ENCODE peak calls at places on chromosomes 16 and 17, in four cellular contexts. One of them, this sample, is unnamed.

GRCh38 chr17:45296003-45296832 is 20.6 kb downstream of the MAP3K14 start:
- DNase-seq in Panc1: no peak
- DNase-seq in HCT116: no peak
- DNase-seq in HepG2: no peak
- DNase-seq in this sample: no peak

GRCh38 chr16:17379121-17379571 is 91.6 kb downstream of the XYLT1 start:
- DNase-seq in Panc1: no peak
- DNase-seq in HepG2: no peak
- DNase-seq in HCT116: no peak
- DNase-seq in this sample: no peak

GRCh38 chr17:42221886-42222745 is 27.8 kb upstream of the GHDC start:
- DNase-seq in HepG2: peak; percentile 56
- DNase-seq in HCT116: peak; percentile 7
- DNase-seq in Panc1: peak; percentile 38
- DNase-seq in this sample: peak; percentile 22

GRCh38 chr16:84479716-84480450 is 24.6 kb downstream of the MEAK7 start:
- DNase-seq in HCT116: no peak
- DNase-seq in Panc1: no peak
- DNase-seq in HepG2: no peak
- DNase-seq in this sample: no peak

GRCh38 chr16:86917471-86918365 is 339.4 kb downstream of the FOXL1 start:
- DNase-seq in HepG2: no peak
- DNase-seq in Panc1: no peak
- DNase-seq in HCT116: no peak
- DNase-seq in this sample: no peak

GRCh38 chr17:77898521-77899434 is 59.7 kb upstream of the TNRC6C start:
- DNase-seq in Panc1: no peak
- DNase-seq in HCT116: no peak
- DNase-seq in HepG2: no peak
- DNase-seq in this sample: no peak

GRCh38 chr17:12296120-12296727 is 275.5 kb downstream of the MAP2K4 start:
- DNase-seq in Panc1: no peak
- DNase-seq in HCT116: no peak
- DNase-seq in HepG2: no peak
- DNase-seq in this sample: no peak

GRCh38 chr17:53627511-53627910 is 195.2 kb upstream of the KIF2B start:
- DNase-seq in Panc1: no peak
- DNase-seq in HepG2: no peak
- DNase-seq in HCT116: no peak
- DNase-seq in this sample: no peak

GRCh38 chr17:38358586-38359513 is 7.2 kb downstream of the SOCS7 start:
- DNase-seq in HCT116: no peak
- DNase-seq in Panc1: no peak
- DNase-seq in HepG2: peak; percentile 34
- DNase-seq in this sample: peak; percentile 72

GRCh38 chr16:65064131-65064530 is 57.7 kb downstream of the CDH11 start:
- DNase-seq in HCT116: no peak
- DNase-seq in HepG2: no peak
- DNase-seq in Panc1: no peak
- DNase-seq in this sample: no peak

GRCh38 chr16:86202267-86202666 is 303.3 kb downstream of the IRF8 start:
- DNase-seq in HepG2: no peak
- DNase-seq in Panc1: no peak
- DNase-seq in HCT116: no peak
- DNase-seq in this sample: no peak

GRCh38 chr16:85735225-85735722 is 15.6 kb downstream of the C16orf74 start:
- DNase-seq in Panc1: no peak
- DNase-seq in HCT116: no peak
- DNase-seq in HepG2: no peak
- DNase-seq in this sample: no peak

GRCh38 chr16:4017807-4018206 is 98.4 kb downstream of the ADCY9 start:
- DNase-seq in HCT116: no peak
- DNase-seq in HepG2: no peak
- DNase-seq in Panc1: no peak
- DNase-seq in this sample: no peak

GRCh38 chr17:39104046-39104445 is 47.4 kb downstream of the PLXDC1 start:
- DNase-seq in Panc1: no peak
- DNase-seq in HepG2: no peak
- DNase-seq in HCT116: no peak
- DNase-seq in this sample: no peak

GRCh38 chr17:3549610-3550162 is 7.9 kb downstream of the TRPV3 start:
- DNase-seq in HCT116: no peak
- DNase-seq in HepG2: no peak
- DNase-seq in Panc1: no peak
- DNase-seq in this sample: no peak

GRCh38 chr17:50161023-50161910 is 4.5 kb upstream of the SGCA start:
- DNase-seq in Panc1: peak; percentile 64
- DNase-seq in HepG2: peak; percentile 78
- DNase-seq in HCT116: peak; percentile 86
- DNase-seq in this sample: peak; percentile 90

GRCh38 chr16:30429418-30429677 is 482 bp downstream of the DCTPP1 start:
- DNase-seq in HCT116: no peak
- DNase-seq in Panc1: no peak
- DNase-seq in HepG2: no peak
- DNase-seq in this sample: no peak

GRCh38 chr17:7697828-7698588 is 7.0 kb upstream of the EFNB3 start:
- DNase-seq in Panc1: no peak
- DNase-seq in HCT116: no peak
- DNase-seq in HepG2: no peak
- DNase-seq in this sample: no peak

GRCh38 chr17:77214743-77215142 is 74.0 kb downstream of the SEC14L1 start:
- DNase-seq in HepG2: peak; percentile 65
- DNase-seq in HCT116: peak; percentile 56
- DNase-seq in Panc1: no peak
- DNase-seq in this sample: no peak

GRCh38 chr16:57113042-57113453 is 20.7 kb downstream of the CPNE2 start:
- DNase-seq in HepG2: no peak
- DNase-seq in Panc1: no peak
- DNase-seq in HCT116: no peak
- DNase-seq in this sample: no peak

GRCh38 chr16:75198135-75198600 is 8.8 kb downstream of the CTRB2 start:
- DNase-seq in HepG2: no peak
- DNase-seq in Panc1: no peak
- DNase-seq in HCT116: no peak
- DNase-seq in this sample: no peak

GRCh38 chr17:9350083-9350482 is 225.5 kb downstream of the STX8 start:
- DNase-seq in HepG2: peak; percentile 18
- DNase-seq in Panc1: peak; percentile 47
- DNase-seq in HCT116: peak; percentile 8
- DNase-seq in this sample: no peak

GRCh38 chr17:8068736-8069586 is 18.6 kb downstream of the ALOX12B start:
- DNase-seq in HCT116: no peak
- DNase-seq in Panc1: no peak
- DNase-seq in HepG2: no peak
- DNase-seq in this sample: no peak

GRCh38 chr16:87583453-87584131 is 18.7 kb upstream of the JPH3 start:
- DNase-seq in HepG2: no peak
- DNase-seq in Panc1: no peak
- DNase-seq in HCT116: no peak
- DNase-seq in this sample: no peak

GRCh38 chr16:85104821-85105391 is 7.4 kb downstream of the CIBAR2 start:
- DNase-seq in HepG2: no peak
- DNase-seq in HCT116: no peak
- DNase-seq in Panc1: no peak
- DNase-seq in this sample: no peak

DNA sequence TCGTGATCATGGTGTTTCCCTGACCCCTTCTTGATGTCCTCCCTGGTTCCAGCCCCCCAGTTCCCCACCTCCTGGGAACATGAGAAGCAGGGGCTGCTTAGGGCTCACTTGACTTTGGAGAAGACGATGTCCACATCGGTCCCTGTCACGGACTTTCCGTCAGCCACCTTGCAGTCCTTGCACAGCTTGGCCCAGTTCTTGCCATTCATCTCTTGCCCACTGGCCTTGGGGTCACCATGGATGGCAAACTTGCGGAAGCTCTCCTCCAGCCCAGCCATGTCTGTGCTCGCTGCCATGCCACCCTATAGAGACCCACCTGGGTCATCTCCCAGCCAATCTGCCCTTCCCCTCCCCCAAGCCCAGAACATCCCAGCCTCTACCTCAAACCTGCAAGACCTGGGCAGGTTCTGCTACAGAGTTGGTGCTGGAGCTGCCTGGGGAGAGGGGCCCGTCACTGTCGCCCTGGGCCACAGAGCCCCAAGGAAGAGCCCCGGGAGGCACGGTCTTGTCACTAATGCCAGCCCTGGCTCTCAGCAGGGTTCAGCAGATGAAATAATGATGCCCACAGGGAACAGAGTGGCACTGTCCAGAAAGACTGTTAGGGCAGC is 2.4 kb downstream of the TPPP3 start:
- DNase-seq in HepG2: no peak
- DNase-seq in Panc1: no peak
- DNase-seq in HCT116: no peak
- DNase-seq in this sample: no peak
- TF ChIP-seq POLR2AphosphoS5 in HepG2: no peak
- TF ChIP-seq POLR2AphosphoS5 in Panc1: no peak
- TF ChIP-seq POLR2AphosphoS5 in HCT116: no peak
- TF ChIP-seq POLR2AphosphoS5 in this sample: no peak

DNA sequence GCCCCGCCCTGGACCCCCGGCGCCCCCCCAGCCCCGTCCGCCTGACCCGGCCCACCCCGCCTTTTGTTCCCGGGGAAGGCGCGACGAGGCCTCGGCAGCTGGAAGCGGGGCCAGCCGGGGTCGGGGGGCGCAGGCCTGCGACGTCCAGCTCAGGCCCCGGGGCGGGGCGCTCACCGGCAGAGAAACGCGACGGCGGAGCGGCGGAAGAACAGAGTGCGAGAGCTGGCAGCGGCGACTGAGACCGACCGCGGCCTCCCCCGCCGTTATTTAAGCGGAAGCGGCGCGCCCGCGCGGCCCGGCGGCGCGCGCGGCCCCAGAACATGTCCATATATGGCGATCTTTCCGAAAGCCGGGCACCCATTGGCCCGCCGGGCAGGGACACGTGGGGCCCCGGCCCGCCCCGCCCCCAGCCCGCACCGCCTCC is at the start of gene ACTG1:
- DNase-seq in HCT116: peak; percentile 80
- DNase-seq in Panc1: no peak
- DNase-seq in HepG2: peak; percentile 86
- DNase-seq in this sample: peak; percentile 93
- TF ChIP-seq POLR2AphosphoS5 in HCT116: peak; percentile 99
- TF ChIP-seq POLR2AphosphoS5 in Panc1: peak; percentile 99
- TF ChIP-seq POLR2AphosphoS5 in HepG2: peak; percentile 97
- TF ChIP-seq POLR2AphosphoS5 in this sample: peak; percentile 74

GRCh38 chr16:73464834-73465233 is 416.9 kb upstream of the ZFHX3 start:
- DNase-seq in HepG2: no peak
- DNase-seq in Panc1: no peak
- DNase-seq in HCT116: no peak
- DNase-seq in this sample: no peak

GRCh38 chr16:73457851-73458250 is 409.9 kb upstream of the ZFHX3 start:
- DNase-seq in HepG2: no peak
- DNase-seq in Panc1: no peak
- DNase-seq in HCT116: no peak
- DNase-seq in this sample: no peak

GRCh38 chr16:73459586-73459985 is 411.7 kb upstream of the ZFHX3 start:
- DNase-seq in HCT116: no peak
- DNase-seq in Panc1: no peak
- DNase-seq in HepG2: no peak
- DNase-seq in this sample: no peak
- TF ChIP-seq POLR2AphosphoS5 in HCT116: no peak
- TF ChIP-seq POLR2AphosphoS5 in Panc1: no peak
- TF ChIP-seq POLR2AphosphoS5 in HepG2: no peak
- TF ChIP-seq POLR2AphosphoS5 in this sample: no peak

GRCh38 chr16:89741342-89742014 is 20.1 kb downstream of the ZNF276 start:
- DNase-seq in Panc1: no peak
- DNase-seq in HepG2: no peak
- DNase-seq in HCT116: no peak
- DNase-seq in this sample: no peak
- TF ChIP-seq POLR2AphosphoS5 in Panc1: peak; percentile 43
- TF ChIP-seq POLR2AphosphoS5 in HepG2: no peak
- TF ChIP-seq POLR2AphosphoS5 in HCT116: peak; percentile 58
- TF ChIP-seq POLR2AphosphoS5 in this sample: no peak

DNA sequence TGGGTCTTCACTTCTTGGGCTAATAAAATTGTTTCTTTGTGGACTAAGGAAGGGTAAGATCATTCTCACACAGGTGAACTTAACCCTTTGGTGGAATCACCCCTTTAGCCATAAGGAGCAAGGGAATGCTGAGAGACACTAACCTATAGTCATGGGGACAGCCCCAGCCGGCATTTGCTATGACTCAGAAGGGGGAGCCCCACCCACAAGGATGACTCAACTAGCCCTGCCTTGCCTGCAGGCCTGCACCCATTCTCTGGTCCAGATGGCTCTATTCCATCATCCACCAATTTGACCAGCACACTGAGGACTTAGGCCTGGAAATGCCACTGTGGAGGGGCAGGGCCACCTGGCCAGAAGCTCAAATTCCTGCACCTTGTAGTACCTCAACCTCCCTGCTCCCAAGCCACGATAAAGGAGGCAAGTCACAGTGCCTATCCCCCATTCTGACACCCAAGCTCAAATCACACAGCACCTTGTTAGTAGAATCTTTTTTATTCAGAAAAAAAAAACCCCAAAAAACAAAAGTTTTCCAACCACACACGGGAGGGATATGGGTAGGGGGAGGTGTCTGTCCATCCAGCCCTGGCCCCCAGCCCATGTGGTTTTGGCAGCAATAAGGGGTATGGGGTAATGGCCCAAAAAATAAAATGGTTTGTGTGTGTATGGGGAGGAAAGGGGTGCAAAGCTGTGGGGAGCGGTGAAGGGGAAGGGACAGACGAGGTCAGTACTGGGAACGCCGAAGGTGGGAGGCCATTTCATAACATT is 3.0 kb downstream of the PFN1 start:
- DNase-seq in Panc1: peak; percentile 83
- DNase-seq in HepG2: peak; percentile 59
- DNase-seq in HCT116: peak; percentile 82
- DNase-seq in this sample: peak; percentile 47
- TF ChIP-seq POLR2AphosphoS5 in Panc1: no peak
- TF ChIP-seq POLR2AphosphoS5 in HepG2: peak; percentile 64
- TF ChIP-seq POLR2AphosphoS5 in HCT116: peak; percentile 63
- TF ChIP-seq POLR2AphosphoS5 in this sample: peak; percentile 45

DNA sequence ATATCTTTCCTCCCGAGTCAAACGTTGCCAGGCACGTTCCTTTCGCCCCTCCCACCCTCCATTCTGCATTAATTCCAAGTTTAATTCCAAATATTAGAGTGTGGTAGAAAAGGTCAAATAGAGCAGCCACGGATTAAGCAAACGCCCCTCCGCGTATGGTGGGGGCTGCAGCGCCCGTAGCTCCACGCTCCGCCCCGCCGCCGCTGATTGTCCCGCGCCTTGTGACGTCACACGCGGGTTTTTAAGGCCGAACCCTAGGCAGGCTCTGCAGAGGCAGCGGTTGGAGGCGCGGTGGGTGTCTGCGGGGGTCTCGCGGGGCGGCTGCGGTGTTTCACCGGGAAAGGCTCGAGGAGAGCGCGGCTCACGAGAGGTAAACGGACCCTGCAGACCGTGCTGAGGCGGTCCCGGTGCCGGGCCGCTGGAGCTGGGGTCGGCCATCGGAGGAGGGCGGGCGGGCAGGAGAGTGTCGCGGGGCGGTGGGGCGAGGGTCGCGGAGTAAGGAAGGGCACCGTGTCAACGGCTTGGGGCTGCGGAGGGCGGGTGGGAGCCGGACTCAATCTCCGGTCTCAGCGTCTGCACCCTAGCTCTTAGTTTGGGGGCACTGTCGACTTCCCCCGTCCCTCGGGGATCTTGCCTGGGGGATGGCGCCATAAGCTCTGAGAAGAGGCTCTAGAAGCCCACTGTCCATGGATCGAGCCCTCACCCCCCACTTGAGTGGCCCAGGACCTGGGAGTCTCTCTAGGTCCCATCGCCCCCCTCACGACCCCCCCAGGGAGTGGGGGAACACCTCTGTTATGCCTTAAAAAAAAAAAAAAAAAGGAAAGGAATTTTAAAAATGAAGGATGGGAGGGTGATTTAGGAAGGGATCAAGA is at the start of gene ARL4D:
- DNase-seq in HepG2: peak; percentile 77
- DNase-seq in Panc1: no peak
- DNase-seq in HCT116: no peak
- DNase-seq in this sample: peak; percentile 89
- TF ChIP-seq POLR2AphosphoS5 in HepG2: peak; percentile 100
- TF ChIP-seq POLR2AphosphoS5 in Panc1: peak; percentile 79
- TF ChIP-seq POLR2AphosphoS5 in HCT116: peak; percentile 99
- TF ChIP-seq POLR2AphosphoS5 in this sample: peak; percentile 98